ENCODE peak calls at places on chromosomes 2 and 18, in five cellular contexts. O is Peyer's patch, P is HCT116, D is lower lobe of right lung, J is upper lobe of right lung. Y is an unnamed sample.

GRCh38 chr2:74261204-74261864 is 62.9 kb downstream of the MTHFD2 start:
- DNase-seq in P (peak; percentile 31), J (no peak), O (no peak), D (no peak), Y (no peak)

GRCh38 chr2:191171708-191172355 is 21.0 kb upstream of the STAT4 start:
- DNase-seq in D (no peak), P (no peak), O (no peak), J (no peak), Y (peak; percentile 100)

GRCh38 chr2:219569041-219569440 is 2.3 kb downstream of the OBSL1 start:
- DNase-seq in P (no peak), O (no peak), D (no peak), J (no peak), Y (no peak)

GRCh38 chr18:49041677-49042570 is 91.2 kb upstream of the SMAD7 start:
- DNase-seq in O (peak; percentile 52), D (no peak), P (peak; percentile 16), J (no peak), Y (no peak)

GRCh38 chr2:62287895-62288589 is 92.1 kb downstream of the B3GNT2 start:
- DNase-seq in P (no peak), J (peak; percentile 87), D (peak; percentile 89), O (no peak), Y (peak; percentile 80)

GRCh38 chr2:68762112-68762511 is 27.5 kb downstream of the ARHGAP25 start:
- DNase-seq in J (no peak), O (no peak), D (no peak), P (no peak), Y (no peak)

GRCh38 chr2:102294802-102295489 is 16.4 kb upstream of the IL1RL1 start:
- DNase-seq in D (no peak), P (no peak), O (no peak), J (no peak), Y (peak; percentile 86)

GRCh38 chr2:47241715-47242114 is 86.6 kb upstream of the STPG4 start:
- DNase-seq in P (no peak), D (no peak), O (no peak), J (no peak), Y (no peak)

GRCh38 chr2:64140665-64141064 is 3.6 kb downstream of the PELI1 start:
- DNase-seq in D (no peak), J (no peak), O (no peak), P (no peak), Y (no peak)

GRCh38 chr2:191415101-191415500 is 169.9 kb downstream of the MYO1B start:
- DNase-seq in J (no peak), O (no peak), P (no peak), D (no peak), Y (no peak)

GRCh38 chr2:225889452-225889851 is 489.9 kb downstream of the NYAP2 start:
- DNase-seq in O (no peak), P (peak; percentile 60), J (no peak), D (no peak), Y (peak; percentile 76)

GRCh38 chr2:164620873-164621760 is at the start of gene GRB14:
- DNase-seq in D (peak; percentile 72), J (peak; percentile 90), P (peak; percentile 28), O (no peak), Y (no peak)

GRCh38 chr18:37654034-37654433 is 88.4 kb upstream of the CELF4 start:
- DNase-seq in O (no peak), P (no peak), J (no peak), D (no peak), Y (no peak)

GRCh38 chr2:221844966-221845365 is 272.9 kb upstream of the EPHA4 start:
- DNase-seq in J (no peak), D (no peak), P (no peak), O (no peak), Y (no peak)

GRCh38 chr18:29779096-29779495 is 1263.4 kb downstream of the DSC3 start:
- DNase-seq in O (no peak), D (no peak), P (no peak), J (no peak), Y (no peak)

GRCh38 chr2:66445076-66445724 is 10.3 kb downstream of the MEIS1 start:
- DNase-seq in D (peak; percentile 44), P (no peak), J (no peak), O (no peak), Y (peak; percentile 60)

GRCh38 chr18:78069784-78070664 is 820.4 kb downstream of the GALR1 start:
- DNase-seq in O (no peak), D (no peak), P (no peak), J (no peak), Y (no peak)

GRCh38 chr18:77095356-77096030 is 37.1 kb downstream of the MBP start:
- DNase-seq in P (no peak), O (no peak), D (no peak), J (no peak), Y (no peak)

DNA sequence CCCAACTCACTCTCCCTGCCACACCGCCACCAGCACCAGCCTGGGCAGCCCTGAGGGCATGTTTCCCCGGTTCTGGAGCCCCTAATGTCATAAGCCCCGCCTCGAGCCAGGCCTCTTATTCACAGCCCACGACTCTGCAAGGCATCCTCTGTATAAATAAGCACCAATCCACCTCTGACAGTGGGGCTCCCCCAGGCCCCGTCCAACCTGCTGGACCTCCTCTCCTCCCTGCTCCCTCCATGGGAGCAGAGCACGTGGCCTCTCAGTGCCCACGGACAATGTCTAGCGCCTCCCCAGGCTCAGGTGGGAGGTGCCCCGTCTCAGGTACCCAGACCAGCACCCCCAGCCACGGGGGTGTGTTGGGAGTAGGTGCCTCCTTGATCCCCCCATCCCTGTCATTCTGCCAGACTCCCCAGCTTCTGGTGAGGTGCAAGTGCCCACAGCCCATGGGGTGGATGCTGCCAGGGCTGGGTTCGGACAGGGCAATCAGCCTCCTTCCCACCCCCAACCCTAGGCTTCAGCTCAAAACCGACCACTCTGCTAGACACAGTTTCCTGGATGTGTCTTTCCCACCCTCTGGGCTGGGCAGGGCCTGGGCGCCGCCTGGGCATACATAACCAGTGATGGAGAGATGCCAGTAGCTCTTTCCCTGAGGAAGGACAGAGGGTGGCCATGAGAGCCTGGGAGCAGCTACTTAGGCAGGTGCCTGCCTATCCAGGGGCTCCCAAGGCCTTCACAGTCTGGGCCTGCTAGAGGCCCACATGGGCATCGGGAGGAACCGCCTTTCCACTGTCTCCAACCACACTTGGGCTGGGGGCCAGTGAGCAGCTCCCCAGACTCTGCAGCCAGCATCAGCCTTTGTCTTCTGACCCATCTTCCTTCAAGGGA is 1.6 kb upstream of the ADRA2B start:
- DNase-seq in D (peak; percentile 36), O (no peak), P (no peak), J (peak; percentile 52), Y (no peak)
- H3K27me3 ChIP-seq in D (peaks cover 41% of the 10 kb centered on the region), O (no peaks in the 10 kb centered on the region), P (peaks cover 3% of the 10 kb centered on the region), J (peaks cover 45% of the 10 kb centered on the region), Y (peaks cover 66% of the 10 kb centered on the region)

DNA sequence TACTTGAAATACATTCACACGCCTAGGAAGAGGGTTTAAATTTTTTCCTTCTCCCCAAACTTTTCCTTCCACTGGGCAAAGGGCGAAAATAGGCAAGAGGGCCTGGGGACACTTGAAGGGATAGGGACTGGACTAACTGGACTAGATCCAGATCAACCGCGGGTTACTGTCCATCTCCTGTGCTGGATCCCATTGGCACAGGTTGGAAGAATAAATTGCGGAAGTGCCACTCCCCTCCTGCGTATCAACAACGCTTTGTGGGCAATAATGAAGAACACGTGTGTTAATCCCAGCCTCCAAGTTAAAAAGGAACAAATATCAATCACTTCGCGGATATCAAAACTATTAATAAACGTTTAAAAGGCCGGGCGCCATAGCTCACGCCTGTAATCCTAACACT is 1.7 kb upstream of the FZD5 start:
- DNase-seq in D (no peak), P (no peak), O (no peak), J (no peak), Y (no peak)
- H3K27ac ChIP-seq in D (peak overlapping the region; percentile 85), P (no peak overlapping the region), O (peak overlapping the region; percentile 97), J (peak overlapping the region; percentile 56), Y (no peak overlapping the region)

GRCh38 chr2:148273158-148273691 is 252.3 kb downstream of the MBD5 start:
- DNase-seq in J (no peak), O (no peak), P (no peak), D (no peak), Y (no peak)

GRCh38 chr2:148282201-148282600 is 261.3 kb downstream of the MBD5 start:
- DNase-seq in P (no peak), O (no peak), J (no peak), D (no peak), Y (peak; percentile 29)

DNA sequence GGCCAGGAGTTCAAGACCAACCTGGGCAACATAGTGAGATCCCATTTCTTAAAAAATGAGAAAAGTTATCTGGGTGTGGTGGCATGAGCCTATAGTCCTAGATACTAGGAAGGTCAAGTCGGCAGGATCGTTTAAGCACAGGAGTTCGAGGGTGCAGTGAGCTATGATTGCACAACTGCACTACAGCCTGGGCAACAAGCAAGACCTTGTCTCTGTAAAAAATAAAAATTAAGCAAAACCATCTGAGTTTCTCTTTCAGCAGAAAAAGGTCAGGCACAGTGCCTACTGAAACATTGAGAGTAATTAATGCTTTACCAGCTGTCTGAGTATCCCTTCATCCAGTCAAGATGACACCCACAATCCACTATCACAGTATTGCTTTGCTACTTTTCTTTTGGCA is 258.3 kb downstream of the MBD5 start:
- DNase-seq in P (no peak), O (no peak), D (no peak), J (no peak), Y (no peak)
- H3K27me3 ChIP-seq in P (no peaks in the 10 kb centered on the region), O (no peaks in the 10 kb centered on the region), D (no peaks in the 10 kb centered on the region), J (no peaks in the 10 kb centered on the region), Y (no peaks in the 10 kb centered on the region)

GRCh38 chr2:10406016-10406415 is 42.1 kb downstream of the ODC1 start:
- DNase-seq in O (no peak), D (no peak), J (no peak), P (no peak), Y (no peak)
- H3K27ac ChIP-seq in O (peak overlapping the region; percentile 83), D (peak overlapping the region; percentile 79), J (peak overlapping the region; percentile 82), P (no peak overlapping the region), Y (peak overlapping the region; percentile 91)

DNA sequence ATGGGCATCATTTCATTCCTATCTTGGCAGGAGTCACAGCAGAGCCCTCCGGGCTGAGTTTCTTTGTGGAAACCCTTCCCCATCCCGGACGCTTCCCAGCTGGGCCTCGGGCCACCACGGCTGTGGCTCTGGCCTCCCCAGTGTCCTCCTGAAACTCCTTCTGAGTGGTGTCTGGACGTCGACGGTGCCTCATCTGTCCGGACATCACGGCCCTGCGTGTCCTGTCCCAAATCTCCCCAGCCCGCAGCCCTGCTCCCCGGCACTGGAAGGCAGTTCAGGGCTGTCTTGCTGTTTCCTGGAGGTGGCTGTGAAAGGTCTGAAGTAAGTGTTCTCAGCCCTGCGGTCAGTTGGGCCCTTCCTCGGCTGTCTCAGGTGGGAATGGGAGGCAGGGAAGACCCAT is 99.8 kb upstream of the TMEM18 start:
- DNase-seq in P (no peak), J (no peak), O (no peak), D (no peak), Y (no peak)
- H3K27me3 ChIP-seq in P (no peaks in the 10 kb centered on the region), J (no peaks in the 10 kb centered on the region), O (no peaks in the 10 kb centered on the region), D (peaks cover 5% of the 10 kb centered on the region), Y (no peaks in the 10 kb centered on the region)

GRCh38 chr2:42568431-42569115 is at the start of gene MTA3:
- DNase-seq in D (peak; percentile 73), P (no peak), J (peak; percentile 86), O (peak; percentile 58), Y (no peak)

GRCh38 chr2:42566837-42567251 is 1.6 kb upstream of the MTA3 start:
- DNase-seq in P (no peak), J (no peak), O (peak; percentile 19), D (no peak), Y (peak; percentile 54)

GRCh38 chr2:42566006-42566405 is 2.4 kb upstream of the MTA3 start:
- DNase-seq in P (no peak), O (no peak), J (no peak), D (no peak), Y (no peak)

GRCh38 chr2:42567806-42568429 is 514 bp upstream of the MTA3 start:
- DNase-seq in O (peak; percentile 72), P (no peak), J (no peak), D (peak; percentile 49), Y (no peak)

GRCh38 chr2:42567389-42567788 is 1.0 kb upstream of the MTA3 start:
- DNase-seq in D (no peak), J (no peak), P (no peak), O (no peak), Y (no peak)
- H3K27ac ChIP-seq in D (peak overlapping the region; percentile 84), J (peak overlapping the region; percentile 86), P (no peak overlapping the region), O (peak overlapping the region; percentile 95), Y (no peak overlapping the region)